ENCODE peak calls at places on chromosome 1, in four cellular contexts. One of them, this sample, is unnamed.
A peak's percentile ranks its signal among the peaks of the same experiment; 100 is the strongest.

GRCh38 chr1:26049531-26050254 is 3.8 kb upstream of the SLC30A2 start:
- DNase-seq in activated effector memory CD4-positive, alpha-beta T cell treated with Interleukin-2 at 50 U/mL for 16 hours: no peak
- DNase-seq in fibroblast of lung: no peak
- DNase-seq in HFF-Myc: no peak
- DNase-seq in this sample: no peak

GRCh38 chr1:208437416-208437815 is 193.2 kb upstream of the PLXNA2 start:
- DNase-seq in activated effector memory CD4-positive, alpha-beta T cell treated with Interleukin-2 at 50 U/mL for 16 hours: no peak
- DNase-seq in fibroblast of lung: peak; percentile 32
- DNase-seq in HFF-Myc: no peak
- DNase-seq in this sample: no peak

GRCh38 chr1:183490932-183491331 is 18.6 kb downstream of the SMG7 start:
- DNase-seq in activated effector memory CD4-positive, alpha-beta T cell treated with Interleukin-2 at 50 U/mL for 16 hours: no peak
- DNase-seq in fibroblast of lung: no peak
- DNase-seq in HFF-Myc: no peak
- DNase-seq in this sample: no peak

GRCh38 chr1:70864302-70864701 is 183.3 kb downstream of the PTGER3 start:
- DNase-seq in activated effector memory CD4-positive, alpha-beta T cell treated with Interleukin-2 at 50 U/mL for 16 hours: no peak
- DNase-seq in fibroblast of lung: no peak
- DNase-seq in HFF-Myc: no peak
- DNase-seq in this sample: no peak

GRCh38 chr1:206839857-206840256 is 25.6 kb upstream of the IL20 start:
- DNase-seq in activated effector memory CD4-positive, alpha-beta T cell treated with Interleukin-2 at 50 U/mL for 16 hours: no peak
- DNase-seq in fibroblast of lung: peak; percentile 55
- DNase-seq in HFF-Myc: peak; percentile 75
- DNase-seq in this sample: no peak

GRCh38 chr1:79496129-79496528 is 489.6 kb upstream of the ADGRL4 start:
- DNase-seq in activated effector memory CD4-positive, alpha-beta T cell treated with Interleukin-2 at 50 U/mL for 16 hours: no peak
- DNase-seq in fibroblast of lung: no peak
- DNase-seq in HFF-Myc: no peak
- DNase-seq in this sample: no peak

GRCh38 chr1:58432813-58433668 is 113.5 kb downstream of the OMA1 start:
- DNase-seq in activated effector memory CD4-positive, alpha-beta T cell treated with Interleukin-2 at 50 U/mL for 16 hours: no peak
- DNase-seq in fibroblast of lung: peak; percentile 31
- DNase-seq in HFF-Myc: peak; percentile 86
- DNase-seq in this sample: no peak

GRCh38 chr1:21857142-21857839 is 45.2 kb downstream of the LDLRAD2 start:
- DNase-seq in activated effector memory CD4-positive, alpha-beta T cell treated with Interleukin-2 at 50 U/mL for 16 hours: no peak
- DNase-seq in fibroblast of lung: peak; percentile 12
- DNase-seq in HFF-Myc: no peak
- DNase-seq in this sample: no peak

GRCh38 chr1:222697858-222698257 is 14.4 kb downstream of the AIDA start:
- DNase-seq in activated effector memory CD4-positive, alpha-beta T cell treated with Interleukin-2 at 50 U/mL for 16 hours: no peak
- DNase-seq in fibroblast of lung: peak; percentile 58
- DNase-seq in HFF-Myc: no peak
- DNase-seq in this sample: no peak